ENCODE peak calls at places on chromosomes 12 and 14, in ten cellular contexts. N, L, B, Q, V, J, F, S, Z and R are unnamed samples.

GRCh38 chr12:127570793-127571360 is 696.1 kb upstream of the TMEM132C start:
- DNase-seq in Z (no peak), Q (no peak), V (no peak), F (no peak), S (no peak), B (no peak), J (no peak), L (no peak), N (no peak), R (no peak)

GRCh38 chr12:114123108-114123507 is 157.0 kb upstream of the RBM19 start:
- DNase-seq in N (peak; percentile 45), L (no peak), Q (no peak), Z (no peak), B (no peak), V (no peak), F (no peak), S (no peak), J (no peak), R (no peak)

GRCh38 chr14:58796636-58797429 is 159.1 kb downstream of the DACT1 start:
- DNase-seq in Z (no peak), L (no peak), V (no peak), B (no peak), Q (peak; percentile 30), J (no peak), F (no peak), S (no peak), N (peak; percentile 30), R (peak; percentile 59)

GRCh38 chr14:88552859-88553258 is 1.9 kb downstream of the PTPN21 start:
- DNase-seq in F (no peak), B (no peak), V (no peak), Z (no peak), S (no peak), N (no peak), J (no peak), Q (no peak), L (no peak), R (no peak)

GRCh38 chr12:50986961-50987737 is 34.8 kb downstream of the HIGD1C start:
- DNase-seq in V (peak; percentile 50), Q (peak; percentile 32), N (peak; percentile 83), B (no peak), S (no peak), F (no peak), J (peak; percentile 15), Z (no peak), L (peak; percentile 47), R (peak; percentile 36)

GRCh38 chr14:100439781-100440180 is 116.6 kb downstream of the SLC25A47 start:
- DNase-seq in L (no peak), B (no peak), F (peak; percentile 51), S (no peak), J (no peak), N (peak; percentile 11), V (no peak), Z (no peak), Q (peak; percentile 35), R (no peak)

GRCh38 chr12:52368494-52368893 is 1.2 kb upstream of the KRT85 start:
- DNase-seq in N (no peak), L (no peak), F (no peak), Z (no peak), Q (no peak), V (no peak), J (no peak), S (no peak), B (no peak), R (no peak)

GRCh38 chr12:30661210-30661609 is 34.5 kb downstream of the IPO8 start:
- DNase-seq in Q (no peak), B (no peak), S (no peak), Z (no peak), J (no peak), N (no peak), V (no peak), F (no peak), L (no peak), R (no peak)

GRCh38 chr12:100199347-100200136 is 1.1 kb upstream of the ACTR6 start:
- DNase-seq in J (peak; percentile 52), L (peak; percentile 91), V (peak; percentile 75), B (peak; percentile 93), N (peak; percentile 94), F (peak; percentile 72), Q (peak; percentile 52), S (peak; percentile 60), Z (peak; percentile 94), R (peak; percentile 24)

GRCh38 chr14:90558983-90559590 is 162.3 kb downstream of the CALM1 start:
- DNase-seq in Z (no peak), N (no peak), L (no peak), Q (no peak), J (no peak), V (no peak), F (no peak), B (no peak), S (no peak), R (no peak)

GRCh38 chr12:77315407-77315806 is 250.0 kb upstream of the E2F7 start:
- DNase-seq in V (no peak), Z (no peak), J (peak; percentile 3), F (no peak), N (no peak), S (no peak), Q (no peak), B (no peak), L (no peak), R (no peak)

GRCh38 chr12:48157889-48158370 is 615 bp upstream of the ASB8 start:
- DNase-seq in Q (no peak), S (no peak), N (no peak), F (no peak), L (no peak), V (no peak), Z (no peak), J (no peak), B (no peak), R (no peak)

GRCh38 chr12:104083769-104084475 is 19.6 kb downstream of the HCFC2 start:
- DNase-seq in F (no peak), Z (no peak), V (no peak), Q (no peak), N (no peak), B (no peak), J (no peak), L (no peak), S (no peak), R (no peak)

GRCh38 chr12:71201136-71201679 is 43.4 kb upstream of the TSPAN8 start:
- DNase-seq in S (no peak), Q (no peak), B (no peak), Z (no peak), N (no peak), L (no peak), V (no peak), J (no peak), F (no peak), R (no peak)

GRCh38 chr12:81520064-81520945 is 238.8 kb downstream of the PPFIA2 start:
- DNase-seq in S (no peak), N (no peak), Z (no peak), L (no peak), F (no peak), J (no peak), B (no peak), V (no peak), Q (peak; percentile 4), R (no peak)

GRCh38 chr12:91144053-91144452 is 32.8 kb upstream of the LUM start:
- DNase-seq in J (no peak), L (no peak), V (no peak), N (no peak), S (no peak), F (no peak), B (no peak), Q (peak; percentile 76), Z (no peak), R (peak; percentile 95)

GRCh38 chr12:113120670-113121370 is 14.7 kb downstream of the RASAL1 start:
- DNase-seq in S (no peak), N (peak; percentile 24), V (no peak), Q (no peak), J (no peak), F (no peak), Z (no peak), B (no peak), L (no peak), R (no peak)

GRCh38 chr14:57865450-57866198 is at the start of gene SLC35F4:
- DNase-seq in Z (peak; percentile 60), L (peak; percentile 34), S (no peak), F (peak; percentile 32), V (no peak), N (peak; percentile 96), Q (peak; percentile 13), B (peak; percentile 64), J (no peak), R (peak; percentile 2)

GRCh38 chr14:105065280-105066228 is at the start of gene GPR132:
- DNase-seq in Z (peak; percentile 84), B (peak; percentile 73), L (no peak), V (peak; percentile 94), Q (peak; percentile 38), J (no peak), N (no peak), S (no peak), F (no peak), R (no peak)

GRCh38 chr12:54502485-54502884 is 4.9 kb downstream of the NCKAP1L start:
- DNase-seq in F (no peak), S (no peak), Z (no peak), N (no peak), L (no peak), B (no peak), Q (no peak), V (no peak), J (no peak), R (no peak)
- H3K27ac ChIP-seq in F (no peak overlapping the region), S (no peak overlapping the region), Z (no peak overlapping the region), N (no peak overlapping the region), L (no peak overlapping the region), B (no peak overlapping the region), Q (no peak overlapping the region), V (peak overlapping the region; percentile 55), J (no peak overlapping the region), R (no peak overlapping the region)

DNA sequence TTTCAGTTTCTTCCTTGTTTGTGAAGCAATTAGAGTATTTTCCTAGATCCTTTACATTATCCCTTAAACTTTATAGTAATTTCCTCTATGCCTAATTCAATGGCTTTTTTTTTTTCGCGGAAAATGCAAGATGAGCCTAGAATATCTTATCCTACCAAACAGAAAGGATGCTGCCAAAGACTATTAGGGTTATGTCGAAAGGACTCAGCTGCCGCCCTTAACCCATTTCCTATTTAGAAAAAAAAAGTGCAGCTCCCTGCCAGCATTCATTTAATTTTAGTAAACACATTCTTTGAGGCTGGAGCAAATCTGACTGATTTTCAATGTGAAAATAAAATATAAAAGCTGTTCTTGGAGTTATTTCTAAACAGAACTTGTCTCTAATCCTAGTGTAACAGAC is 8.0 kb upstream of the A2M start:
- DNase-seq in Z (no peak), V (no peak), L (no peak), Q (no peak), B (no peak), N (no peak), S (no peak), F (no peak), J (no peak), R (no peak)
- H3K27ac ChIP-seq in Z (peak overlapping the region; percentile 75), V (no peak overlapping the region), L (no peak overlapping the region), Q (no peak overlapping the region), B (peak overlapping the region; percentile 74), N (no peak overlapping the region), S (no peak overlapping the region), F (no peak overlapping the region), J (no peak overlapping the region), R (no peak overlapping the region)

GRCh38 chr14:55206175-55206574 is 14.8 kb upstream of the DLGAP5 start:
- DNase-seq in L (no peak), N (no peak), F (no peak), Z (no peak), B (no peak), Q (no peak), J (no peak), V (no peak), S (no peak), R (no peak)
- H3K27ac ChIP-seq in L (no peak overlapping the region), N (no peak overlapping the region), F (no peak overlapping the region), Z (no peak overlapping the region), B (no peak overlapping the region), Q (no peak overlapping the region), J (no peak overlapping the region), V (no peak overlapping the region), S (no peak overlapping the region), R (no peak overlapping the region)

GRCh38 chr14:60651051-60651935 is 2.0 kb upstream of the SIX1 start:
- DNase-seq in Q (no peak), L (peak; percentile 33), Z (no peak), J (no peak), V (no peak), N (no peak), S (no peak), F (no peak), B (no peak), R (no peak)
- H3K27ac ChIP-seq in Q (no peak overlapping the region), L (no peak overlapping the region), Z (no peak overlapping the region), J (no peak overlapping the region), V (no peak overlapping the region), N (no peak overlapping the region), S (no peak overlapping the region), F (no peak overlapping the region), B (no peak overlapping the region), R (no peak overlapping the region)